ENCODE peak calls at places on chromosome 1, in five cellular contexts. S, X, Y, F and I are unnamed samples.

GRCh38 chr1:169945171-169945570 is 51.5 kb upstream of the SCYL3 start:
- DNase-seq in S (no peak), X (no peak), Y (no peak), F (no peak), I (no peak)

GRCh38 chr1:71630073-71630472 is 549.2 kb upstream of the ZRANB2 start:
- DNase-seq in S (no peak), X (peak; percentile 15), Y (no peak), F (no peak), I (no peak)

GRCh38 chr1:18468570-18468969 is 12.2 kb upstream of the KLHDC7A start:
- DNase-seq in S (no peak), X (no peak), Y (no peak), F (no peak), I (no peak)

GRCh38 chr1:217524787-217525520 is 105.9 kb downstream of the GPATCH2 start:
- DNase-seq in S (no peak), X (peak; percentile 74), Y (peak; percentile 62), F (no peak), I (no peak)

GRCh38 chr1:18948913-18949688 is 7.4 kb downstream of the IFFO2 start:
- DNase-seq in S (no peak), X (peak; percentile 71), Y (peak; percentile 91), F (no peak), I (no peak)

GRCh38 chr1:248800459-248800858 is 25.3 kb downstream of the SH3BP5L start:
- DNase-seq in S (no peak), X (no peak), Y (no peak), F (no peak), I (no peak)

GRCh38 chr1:119364640-119365039 is 3.9 kb upstream of the HAO2 start:
- DNase-seq in S (no peak), X (no peak), Y (peak; percentile 5), F (no peak), I (no peak)

GRCh38 chr1:79646885-79647284 is 640.4 kb upstream of the ADGRL4 start:
- DNase-seq in S (no peak), X (no peak), Y (no peak), F (no peak), I (no peak)

GRCh38 chr1:8155528-8156186 is 129.5 kb upstream of the ERRFI1 start:
- DNase-seq in S (no peak), X (peak; percentile 31), Y (peak; percentile 80), F (no peak), I (no peak)

GRCh38 chr1:91637539-91637994 is 136.9 kb downstream of the CDC7 start:
- DNase-seq in S (no peak), X (no peak), Y (no peak), F (no peak), I (no peak)

GRCh38 chr1:223665592-223666312 is at the start of gene CAPN8:
- DNase-seq in S (no peak), X (no peak), Y (peak; percentile 35), F (no peak), I (no peak)

GRCh38 chr1:153697191-153697872 is 18.8 kb downstream of the NPR1 start:
- DNase-seq in S (no peak), X (no peak), Y (peak; percentile 79), F (no peak), I (no peak)

GRCh38 chr1:184919892-184920291 is 54.4 kb downstream of the NIBAN1 start:
- DNase-seq in S (no peak), X (no peak), Y (no peak), F (no peak), I (no peak)

GRCh38 chr1:165600793-165601192 is 30.2 kb upstream of the MGST3 start:
- DNase-seq in S (no peak), X (no peak), Y (no peak), F (no peak), I (no peak)

GRCh38 chr1:181398544-181398943 is 84.8 kb upstream of the CACNA1E start:
- DNase-seq in S (no peak), X (no peak), Y (no peak), F (no peak), I (no peak)

GRCh38 chr1:172654535-172654934 is 4.4 kb upstream of the FASLG start:
- DNase-seq in S (no peak), X (peak; percentile 88), Y (peak; percentile 90), F (no peak), I (peak; percentile 22)

GRCh38 chr1:36824390-36824861 is 209.9 kb downstream of the GRIK3 start:
- DNase-seq in S (no peak), X (no peak), Y (no peak), F (no peak), I (no peak)

GRCh38 chr1:94299627-94300552 is 62.5 kb upstream of the ARHGAP29 start:
- DNase-seq in S (no peak), X (peak; percentile 49), Y (peak; percentile 85), F (no peak), I (no peak)
- H3K4me1 ChIP-seq in S (no peaks in the 10 kb centered on the region), X (peaks cover 10% of the 10 kb centered on the region), Y (peaks cover 23% of the 10 kb centered on the region), F (no peaks in the 10 kb centered on the region), I (peaks cover 14% of the 10 kb centered on the region)

GRCh38 chr1:156122519-156123355 is 8.2 kb downstream of the LMNA start:
- DNase-seq in S (peak; percentile 77), X (peak; percentile 92), Y (peak; percentile 90), F (no peak), I (peak; percentile 87)
- H3K4me3 ChIP-seq in S (peak overlapping the region; percentile 47), X (peak overlapping the region; percentile 33), Y (peak overlapping the region; percentile 24), F (no peak overlapping the region), I (peak overlapping the region; percentile 19)

GRCh38 chr1:6590046-6590445 is 10.3 kb downstream of the ZBTB48 start:
- DNase-seq in S (no peak), X (no peak), Y (no peak), F (no peak), I (no peak)
- H3K4me1 ChIP-seq in S (no peaks in the 10 kb centered on the region), X (no peaks in the 10 kb centered on the region), Y (no peaks in the 10 kb centered on the region), F (peaks cover 30% of the 10 kb centered on the region), I (no peaks in the 10 kb centered on the region)

GRCh38 chr1:156677616-156678596 is 699 bp upstream of the NES start:
- DNase-seq in S (peak; percentile 54), X (peak; percentile 89), Y (peak; percentile 80), F (no peak), I (no peak)

GRCh38 chr1:156675271-156675708 is 1.9 kb downstream of the NES start:
- DNase-seq in S (no peak), X (no peak), Y (no peak), F (no peak), I (no peak)

GRCh38 chr1:156676820-156677615 is at the start of gene NES:
- DNase-seq in S (peak; percentile 53), X (peak; percentile 56), Y (peak; percentile 60), F (no peak), I (no peak)

GRCh38 chr1:156675715-156676311 is 1.4 kb downstream of the NES start:
- DNase-seq in S (no peak), X (peak; percentile 39), Y (peak; percentile 42), F (no peak), I (no peak)

DNA sequence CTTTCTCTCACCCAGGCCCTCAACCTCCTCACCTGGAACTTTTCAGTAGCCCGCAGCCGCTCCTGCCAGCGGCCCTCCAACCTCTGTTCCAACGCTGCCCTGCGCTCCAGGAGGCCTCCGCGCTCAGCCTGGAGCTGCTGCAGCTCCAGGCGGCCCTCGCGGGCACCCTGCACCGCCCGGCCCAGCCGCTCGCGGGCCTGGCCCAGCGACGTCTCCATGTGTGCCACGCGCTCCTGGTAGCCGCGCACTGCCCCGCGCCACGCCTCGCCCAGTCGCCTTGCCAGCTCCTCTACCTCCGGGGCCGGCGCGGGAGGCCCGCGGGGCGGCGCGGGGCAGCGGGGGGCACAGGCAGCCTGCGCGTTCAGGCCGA is 772 bp downstream of the NES start:
- DNase-seq in S (no peak), X (no peak), Y (peak; percentile 33), F (no peak), I (no peak)
- H3K4me3 ChIP-seq in S (peak overlapping the region; percentile 68), X (peak overlapping the region; percentile 48), Y (peak overlapping the region; percentile 72), F (no peak overlapping the region), I (peak overlapping the region; percentile 37)

DNA sequence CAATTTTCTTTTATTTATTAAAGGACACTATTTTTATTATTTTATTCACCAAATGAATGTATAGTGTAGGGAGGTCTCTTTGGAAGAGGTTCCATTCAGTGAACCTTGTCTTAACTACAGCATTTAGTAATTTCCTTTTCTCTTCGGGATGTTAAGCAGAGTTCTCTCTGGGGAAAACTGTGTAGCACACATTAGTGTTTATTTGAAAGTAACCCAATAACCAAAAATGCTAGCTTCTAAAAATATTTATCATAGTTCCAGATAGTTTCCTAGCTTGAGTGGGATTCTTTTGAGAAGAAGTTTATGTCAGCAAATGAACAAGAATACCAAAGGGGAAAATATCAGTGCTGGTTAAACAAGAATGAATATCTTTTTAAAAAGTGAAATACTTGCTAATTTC is 82.5 kb downstream of the CLIC4 start:
- DNase-seq in S (no peak), X (peak; percentile 44), Y (no peak), F (no peak), I (no peak)
- H3K4me1 ChIP-seq in S (peaks cover 10% of the 10 kb centered on the region), X (peaks cover 19% of the 10 kb centered on the region), Y (no peaks in the 10 kb centered on the region), F (no peaks in the 10 kb centered on the region), I (peaks cover 3% of the 10 kb centered on the region)

GRCh38 chr1:222369148-222369547 is 178.8 kb downstream of the HHIPL2 start:
- DNase-seq in S (no peak), X (no peak), Y (no peak), F (no peak), I (no peak)

GRCh38 chr1:222369991-222370910 is 177.7 kb downstream of the HHIPL2 start:
- DNase-seq in S (no peak), X (peak; percentile 97), Y (peak; percentile 98), F (no peak), I (no peak)

GRCh38 chr1:222372221-222372620 is 175.7 kb downstream of the HHIPL2 start:
- DNase-seq in S (no peak), X (peak; percentile 46), Y (peak; percentile 71), F (no peak), I (no peak)

GRCh38 chr1:222373216-222373615 is 174.7 kb downstream of the HHIPL2 start:
- DNase-seq in S (no peak), X (no peak), Y (no peak), F (no peak), I (no peak)

DNA sequence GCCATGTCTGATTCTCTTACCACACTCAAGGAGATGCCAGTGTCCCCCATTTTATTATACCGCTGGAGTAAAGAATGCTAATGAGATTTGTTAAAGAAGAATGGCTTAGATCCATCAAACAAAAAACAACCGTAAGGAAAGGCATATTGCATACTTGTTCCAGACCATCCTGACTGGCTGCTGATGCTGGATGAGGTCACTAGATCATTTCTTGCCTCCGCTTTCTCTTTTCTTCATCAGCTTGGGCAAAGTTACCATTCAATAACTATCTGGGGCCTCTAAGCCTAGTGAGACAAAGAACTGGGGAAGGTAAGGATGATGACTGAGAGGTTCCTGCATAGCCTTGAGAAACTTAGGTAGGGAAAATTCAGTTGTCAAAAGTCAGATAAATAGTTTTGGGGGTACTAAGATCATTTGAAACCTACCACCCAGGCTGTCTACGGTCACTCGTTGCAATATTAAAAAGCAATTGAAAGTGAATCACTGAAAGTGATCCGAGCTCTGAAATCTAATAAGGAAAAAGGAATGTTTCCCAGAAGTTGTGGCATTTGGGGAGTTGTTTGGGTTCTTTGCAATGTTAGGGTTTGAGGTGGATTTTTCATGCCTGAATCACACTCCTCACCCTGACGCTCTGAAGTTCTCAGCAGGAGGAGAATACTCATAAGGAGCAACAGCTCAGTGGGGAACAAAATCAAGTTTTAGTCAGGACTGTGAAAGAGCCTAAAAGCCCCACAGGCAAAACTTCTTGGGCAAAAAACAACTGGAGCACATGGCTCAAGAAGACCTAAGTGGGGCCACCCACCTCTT is 176.8 kb downstream of the HHIPL2 start:
- DNase-seq in S (no peak), X (peak; percentile 99), Y (peak; percentile 98), F (no peak), I (no peak)
- H3K4me3 ChIP-seq in S (no peak overlapping the region), X (peak overlapping the region; percentile 8), Y (no peak overlapping the region), F (no peak overlapping the region), I (no peak overlapping the region)